ENCODE peak calls at places on chromosomes 7 and 10, in ten cellular contexts. N is AG04450; G is NCI-H2081; E is HCT116; V is right lobe of liver; H is AG20443; Q is heart left ventricle; B is endodermal cell; D is uterus; L is stimulated activated CD8-positive, alpha-beta memory T cell treated with anti-CD3 and anti-CD28 coated beads, Interleukin-2, amount 100 ng/mL, for 48 hours. R is an unnamed sample.

GRCh38 chr7:44307301-44307900 is 18.0 kb downstream of the CAMK2B start:
- DNase-seq in N (no peak), G (peak; percentile 59), E (peak; percentile 43), V (peak; percentile 17), H (peak; percentile 64), Q (peak; percentile 61), B (peak; percentile 76), D (no peak), L (no peak), R (no peak)

GRCh38 chr7:18179058-18179457 is 151.4 kb upstream of the PRPS1L1 start:
- DNase-seq in N (no peak), G (no peak), E (no peak), V (no peak), H (no peak), Q (no peak), B (no peak), D (no peak), L (no peak), R (no peak)

GRCh38 chr10:125261491-125262186 is 101.3 kb upstream of the CTBP2 start:
- DNase-seq in N (no peak), G (no peak), E (no peak), V (no peak), H (no peak), Q (no peak), B (peak; percentile 39), D (no peak), L (no peak), R (no peak)

GRCh38 chr7:112182749-112183148 is 23.4 kb downstream of the DOCK4 start:
- DNase-seq in N (no peak), G (no peak), E (no peak), V (peak; percentile 39), H (no peak), Q (peak; percentile 60), B (no peak), D (no peak), L (no peak), R (no peak)

GRCh38 chr7:18936265-18936664 is 181.2 kb downstream of the TWIST1 start:
- DNase-seq in N (no peak), G (no peak), E (no peak), V (no peak), H (peak; percentile 14), Q (no peak), B (no peak), D (no peak), L (no peak), R (no peak)

GRCh38 chr7:88254721-88255120 is 34.9 kb upstream of the SRI start:
- DNase-seq in N (no peak), G (no peak), E (peak; percentile 36), V (no peak), H (no peak), Q (no peak), B (no peak), D (no peak), L (no peak), R (no peak)

GRCh38 chr7:115146148-115146547 is 224.3 kb downstream of the MDFIC start:
- DNase-seq in N (no peak), G (peak; percentile 4), E (peak; percentile 7), V (no peak), H (no peak), Q (no peak), B (no peak), D (no peak), L (no peak), R (no peak)

GRCh38 chr7:111835066-111835465 is 272.8 kb upstream of the IMMP2L start:
- DNase-seq in N (peak; percentile 43), G (no peak), E (no peak), V (no peak), H (peak; percentile 69), Q (no peak), B (no peak), D (no peak), L (no peak), R (no peak)

GRCh38 chr7:31633894-31634494 is 53.0 kb upstream of the PPP1R17 start:
- DNase-seq in N (peak; percentile 1), G (peak; percentile 69), E (peak; percentile 34), V (no peak), H (peak; percentile 67), Q (peak; percentile 27), B (peak; percentile 88), D (peak; percentile 20), L (no peak), R (peak; percentile 77)

GRCh38 chr7:79949778-79950177 is 184.9 kb upstream of the GNAI1 start:
- DNase-seq in N (no peak), G (peak; percentile 26), E (no peak), V (no peak), H (no peak), Q (no peak), B (no peak), D (no peak), L (no peak), R (no peak)

GRCh38 chr7:151755131-151755787 is 121.7 kb downstream of the PRKAG2 start:
- DNase-seq in N (peak; percentile 69), G (no peak), E (no peak), V (no peak), H (peak; percentile 36), Q (no peak), B (no peak), D (peak; percentile 71), L (no peak), R (no peak)

GRCh38 chr10:132452216-132452650 is 55.2 kb downstream of the PWWP2B start:
- DNase-seq in N (no peak), G (no peak), E (no peak), V (peak; percentile 42), H (no peak), Q (no peak), B (peak; percentile 65), D (no peak), L (no peak), R (no peak)

GRCh38 chr7:104106106-104106505 is 101.7 kb downstream of the ORC5 start:
- DNase-seq in N (no peak), G (no peak), E (no peak), V (no peak), H (no peak), Q (no peak), B (no peak), D (no peak), L (no peak), R (no peak)

GRCh38 chr10:77989081-77989724 is 40.1 kb downstream of the POLR3A start:
- DNase-seq in N (no peak), G (no peak), E (no peak), V (no peak), H (peak; percentile 67), Q (peak; percentile 49), B (no peak), D (peak; percentile 8), L (no peak), R (peak; percentile 6)

GRCh38 chr7:14336256-14336655 is 346.8 kb upstream of the ETV1 start:
- DNase-seq in N (no peak), G (no peak), E (no peak), V (no peak), H (no peak), Q (no peak), B (no peak), D (no peak), L (no peak), R (no peak)

GRCh38 chr7:140873473-140873872 is 51.3 kb downstream of the BRAF start:
- DNase-seq in N (no peak), G (no peak), E (no peak), V (no peak), H (no peak), Q (no peak), B (no peak), D (no peak), L (no peak), R (no peak)

GRCh38 chr7:107632466-107632865 is 28.2 kb upstream of the SLC26A4 start:
- DNase-seq in N (no peak), G (no peak), E (no peak), V (no peak), H (no peak), Q (no peak), B (no peak), D (no peak), L (no peak), R (no peak)

R was measured in small intestine.